ENCODE peak calls at places on chromosomes 4 and X, in six cellular contexts. J, E, A, T, F and W are unnamed samples.

GRCh38 chr4:65999518-65999871 is 329.2 kb upstream of the EPHA5 start:
- DNase-seq in J (no peak), E (no peak), A (no peak), T (no peak), F (no peak), W (no peak)

GRCh38 chr4:159105761-159106243 is 2.9 kb downstream of the RAPGEF2 start:
- DNase-seq in J (peak), E (no peak), A (no peak), T (no peak), F (no peak), W (no peak)

GRCh38 chrX:12686324-12686723 is 104.9 kb upstream of the PRPS2 start:
- DNase-seq in J (no peak), E (no peak), A (no peak), T (no peak), F (no peak), W (no peak)

GRCh38 chrX:16140448-16140847 is 17.1 kb downstream of the GRPR start:
- DNase-seq in J (no peak), E (no peak), A (no peak), T (no peak), F (no peak), W (no peak)

GRCh38 chrX:136170109-136170800 is 22.9 kb downstream of the FHL1 start:
- DNase-seq in J (no peak), E (no peak), A (no peak), T (no peak), F (no peak), W (no peak)

GRCh38 chr4:33162122-33162521 is 2442.0 kb downstream of the PCDH7 start:
- DNase-seq in J (no peak), E (no peak), A (no peak), T (no peak), F (no peak), W (no peak)

GRCh38 chr4:55768291-55768690 is 51.3 kb upstream of the EXOC1L start:
- DNase-seq in J (peak), E (no peak), A (no peak), T (no peak), F (no peak), W (no peak)

GRCh38 chr4:152935138-152935537 is 985 bp upstream of the FHDC1 start:
- DNase-seq in J (peak), E (no peak), A (no peak), T (no peak), F (no peak), W (no peak)

GRCh38 chr4:102734591-102735385 is 26.0 kb downstream of the MANBA start:
- DNase-seq in J (no peak), E (no peak), A (no peak), T (no peak), F (no peak), W (no peak)

GRCh38 chr4:128337863-128338262 is 50.2 kb upstream of the PGRMC2 start:
- DNase-seq in J (no peak), E (no peak), A (no peak), T (no peak), F (no peak), W (no peak)

GRCh38 chr4:150619032-150619431 is 37.1 kb downstream of the MAB21L2 start:
- DNase-seq in J (no peak), E (no peak), A (no peak), T (no peak), F (no peak), W (no peak)

GRCh38 chrX:19683817-19684216 is 168.5 kb upstream of the MAP3K15 start:
- DNase-seq in J (no peak), E (no peak), A (no peak), T (no peak), F (no peak), W (no peak)

GRCh38 chr4:120155287-120155686 is 88.6 kb upstream of the MAD2L1 start:
- DNase-seq in J (no peak), E (no peak), A (no peak), T (no peak), F (no peak), W (no peak)

GRCh38 chrX:112868586-112868985 is 28.0 kb upstream of the AMOT start:
- DNase-seq in J (no peak), E (no peak), A (no peak), T (no peak), F (no peak), W (no peak)

GRCh38 chrX:51487960-51488267 is 8.5 kb downstream of the NUDT11 start:
- DNase-seq in J (no peak), E (no peak), A (no peak), T (no peak), F (no peak), W (no peak)

GRCh38 chrX:70979136-70979762 is 48.4 kb upstream of the SLC7A3 start:
- DNase-seq in J (peak), E (no peak), A (no peak), T (no peak), F (no peak), W (no peak)

GRCh38 chr4:128810331-128810870 is 901 bp downstream of the JADE1 start:
- DNase-seq in J (peak), E (peak), A (no peak), T (no peak), F (no peak), W (no peak)

GRCh38 chr4:170391066-170391754 is 301.5 kb upstream of the AADAT start:
- DNase-seq in J (peak), E (no peak), A (no peak), T (no peak), F (no peak), W (no peak)

GRCh38 chr4:73194064-73194463 is 64.5 kb downstream of the ANKRD17 start:
- DNase-seq in J (no peak), E (no peak), A (no peak), T (no peak), F (no peak), W (no peak)

GRCh38 chr4:833731-834367 is 7.9 kb upstream of the CPLX1 start:
- DNase-seq in J (no peak), E (no peak), A (peak), T (no peak), F (no peak), W (no peak)

GRCh38 chr4:182207806-182208483 is 35.3 kb upstream of the TENM3 start:
- DNase-seq in J (no peak), E (no peak), A (no peak), T (no peak), F (no peak), W (no peak)

GRCh38 chrX:38841766-38842165 is 40.5 kb downstream of the MID1IP1 start:
- DNase-seq in J (no peak), E (no peak), A (no peak), T (no peak), F (no peak), W (no peak)

GRCh38 chr4:148061795-148062194 is 329.9 kb downstream of the ARHGAP10 start:
- DNase-seq in J (no peak), E (no peak), A (no peak), T (no peak), F (no peak), W (no peak)

GRCh38 chrX:135931644-135932487 is 38.4 kb downstream of the SAGE1 start:
- DNase-seq in J (peak), E (peak), A (no peak), T (no peak), F (peak), W (no peak)

GRCh38 chrX:39689374-39690104 is 408.2 kb downstream of the BCOR start:
- DNase-seq in J (peak), E (no peak), A (no peak), T (no peak), F (no peak), W (no peak)

GRCh38 chrX:72621619-72622485 is 49.2 kb upstream of the HDAC8 start:
- DNase-seq in J (no peak), E (no peak), A (no peak), T (no peak), F (no peak), W (no peak)

GRCh38 chr4:73735231-73735630 is 5.1 kb upstream of the CXCL8 start:
- DNase-seq in J (no peak), E (no peak), A (no peak), T (no peak), F (no peak), W (no peak)

GRCh38 chrX:154029439-154029838 is 9.7 kb upstream of the IRAK1 start:
- DNase-seq in J (no peak), E (no peak), A (no peak), T (no peak), F (no peak), W (no peak)

GRCh38 chr4:57109847-57110634 is at the start of gene IGFBP7:
- DNase-seq in J (peak), E (no peak), A (peak), T (no peak), F (peak), W (no peak)

GRCh38 chr4:123096038-123096437 is 173.6 kb upstream of the NUDT6 start:
- DNase-seq in J (peak), E (no peak), A (no peak), T (no peak), F (no peak), W (no peak)

GRCh38 chrX:103817502-103817901 is 14.6 kb downstream of the RAB9B start:
- DNase-seq in J (peak), E (no peak), A (no peak), T (no peak), F (no peak), W (no peak)

GRCh38 chr4:100022792-100023222 is 72.7 kb upstream of the H2AZ1 start:
- DNase-seq in J (peak), E (no peak), A (no peak), T (no peak), F (no peak), W (no peak)

GRCh38 chrX:11566158-11566557 is 99.6 kb downstream of the ARHGAP6 start:
- DNase-seq in J (no peak), E (no peak), A (no peak), T (no peak), F (no peak), W (no peak)

GRCh38 chr4:794911-795725 is 30.8 kb downstream of the CPLX1 start:
- DNase-seq in J (peak), E (no peak), A (no peak), T (no peak), F (no peak), W (no peak)

GRCh38 chr4:54227261-54228063 is 1.6 kb upstream of the PDGFRA start:
- DNase-seq in J (peak), E (no peak), A (no peak), T (no peak), F (peak), W (no peak)

GRCh38 chrX:153522259-153522658 is 4.8 kb downstream of the ATP2B3 start:
- DNase-seq in J (no peak), E (no peak), A (no peak), T (no peak), F (no peak), W (no peak)

GRCh38 chrX:149374751-149375150 is 130.4 kb downstream of the IDS start:
- DNase-seq in J (no peak), E (no peak), A (no peak), T (no peak), F (no peak), W (no peak)

GRCh38 chr4:8847331-8847730 is 24.3 kb downstream of the HMX1 start:
- DNase-seq in J (no peak), E (peak), A (peak), T (no peak), F (peak), W (no peak)

GRCh38 chrX:98067611-98068010 is 1183.9 kb downstream of the RPA4 start:
- DNase-seq in J (no peak), E (no peak), A (no peak), T (no peak), F (no peak), W (no peak)